ENCODE peak calls at places on chromosomes 1 and 21, in four cellular contexts. One of them, this sample, is unnamed.
A peak's percentile ranks its signal among the peaks of the same experiment; 100 is the strongest.

GRCh38 chr1:215606564-215607168 is 39.6 kb downstream of the KCTD3 start:
- DNase-seq in HepG2: no peak
- DNase-seq in trophoblast cell: no peak
- DNase-seq in H9: no peak
- DNase-seq in this sample: no peak

GRCh38 chr1:50271337-50271736 is 151.9 kb downstream of the DMRTA2 start:
- DNase-seq in trophoblast cell: no peak
- DNase-seq in HepG2: no peak
- DNase-seq in H9: no peak
- DNase-seq in this sample: no peak

GRCh38 chr1:150362721-150363425 is 1.1 kb upstream of the RPRD2 start:
- DNase-seq in HepG2: no peak
- DNase-seq in trophoblast cell: no peak
- DNase-seq in H9: no peak
- DNase-seq in this sample: no peak

GRCh38 chr21:30072496-30072895 is 94.1 kb downstream of the CLDN17 start:
- DNase-seq in trophoblast cell: peak; percentile 3
- DNase-seq in HepG2: no peak
- DNase-seq in H9: peak; percentile 78
- DNase-seq in this sample: peak; percentile 0

GRCh38 chr1:218895064-218895587 is 278.6 kb upstream of the LYPLAL1 start:
- DNase-seq in trophoblast cell: no peak
- DNase-seq in HepG2: no peak
- DNase-seq in H9: no peak
- DNase-seq in this sample: no peak

GRCh38 chr1:10694274-10694632 is 102.2 kb downstream of the CASZ1 start:
- DNase-seq in HepG2: no peak
- DNase-seq in H9: peak; percentile 53
- DNase-seq in trophoblast cell: peak; percentile 43
- DNase-seq in this sample: peak; percentile 19

GRCh38 chr21:32475162-32475812 is 62.8 kb downstream of the EVA1C start:
- DNase-seq in trophoblast cell: peak; percentile 26
- DNase-seq in H9: no peak
- DNase-seq in HepG2: no peak
- DNase-seq in this sample: peak; percentile 76

GRCh38 chr1:93681549-93682412 is at the start of gene BCAR3:
- DNase-seq in trophoblast cell: peak; percentile 42
- DNase-seq in H9: peak; percentile 85
- DNase-seq in HepG2: no peak
- DNase-seq in this sample: peak; percentile 73

GRCh38 chr1:187051618-187052232 is 223.0 kb downstream of the PLA2G4A start:
- DNase-seq in trophoblast cell: no peak
- DNase-seq in HepG2: peak; percentile 19
- DNase-seq in H9: no peak
- DNase-seq in this sample: peak; percentile 39

GRCh38 chr1:229093546-229094336 is 177.2 kb upstream of the RAB4A start:
- DNase-seq in H9: peak; percentile 88
- DNase-seq in HepG2: no peak
- DNase-seq in trophoblast cell: peak; percentile 93
- DNase-seq in this sample: no peak

GRCh38 chr1:8020032-8020431 is 6.1 kb downstream of the ERRFI1 start:
- DNase-seq in trophoblast cell: peak; percentile 52
- DNase-seq in HepG2: peak; percentile 58
- DNase-seq in H9: no peak
- DNase-seq in this sample: peak; percentile 81

GRCh38 chr21:33668620-33669019 is 26.3 kb downstream of the ITSN1 start:
- DNase-seq in H9: no peak
- DNase-seq in HepG2: no peak
- DNase-seq in trophoblast cell: no peak
- DNase-seq in this sample: no peak

GRCh38 chr1:183023146-183023600 is at the start of gene LAMC1:
- DNase-seq in H9: peak; percentile 93
- DNase-seq in HepG2: peak; percentile 81
- DNase-seq in trophoblast cell: peak; percentile 34
- DNase-seq in this sample: peak; percentile 82

DNA sequence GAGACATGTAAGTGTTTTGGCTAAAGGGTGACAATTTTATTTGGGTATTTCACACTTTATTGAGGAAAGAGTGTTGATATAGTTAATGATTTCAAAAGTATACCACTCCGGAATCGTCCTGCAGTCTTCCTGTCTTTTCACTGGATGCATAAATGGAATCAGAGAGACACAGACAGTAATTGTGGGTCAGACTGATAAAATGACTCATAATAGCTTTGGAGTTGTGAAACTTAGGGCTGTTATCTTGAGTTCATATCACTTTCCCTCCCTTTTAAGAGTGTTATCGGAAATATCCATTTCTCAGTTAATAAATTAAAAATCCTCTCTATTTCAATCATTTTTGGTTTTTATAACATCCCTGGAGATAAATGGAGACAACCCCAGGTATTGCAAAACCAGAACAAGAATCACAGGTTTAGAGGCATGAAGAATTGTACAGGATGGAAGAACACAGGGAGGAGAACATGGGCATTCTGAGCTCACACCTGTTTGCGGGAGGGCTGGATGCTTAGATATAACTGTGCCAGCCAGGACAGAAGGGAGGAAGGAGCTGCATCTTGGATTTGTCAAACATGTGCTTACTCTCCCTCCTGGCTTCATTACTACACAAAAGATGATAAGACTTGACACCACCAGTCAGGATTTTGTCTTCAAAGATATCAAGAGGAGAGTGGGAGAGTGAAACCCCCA is 185.4 kb downstream of the LMO4 start:
- DNase-seq in trophoblast cell: peak; percentile 21
- DNase-seq in H9: no peak
- DNase-seq in HepG2: no peak
- DNase-seq in this sample: peak; percentile 52
- H3K79me2 ChIP-seq in trophoblast cell: no peaks in the 10 kb centered on the region
- H3K79me2 ChIP-seq in H9: no peaks in the 10 kb centered on the region
- H3K79me2 ChIP-seq in HepG2: no peaks in the 10 kb centered on the region
- H3K79me2 ChIP-seq in this sample: no peaks in the 10 kb centered on the region

DNA sequence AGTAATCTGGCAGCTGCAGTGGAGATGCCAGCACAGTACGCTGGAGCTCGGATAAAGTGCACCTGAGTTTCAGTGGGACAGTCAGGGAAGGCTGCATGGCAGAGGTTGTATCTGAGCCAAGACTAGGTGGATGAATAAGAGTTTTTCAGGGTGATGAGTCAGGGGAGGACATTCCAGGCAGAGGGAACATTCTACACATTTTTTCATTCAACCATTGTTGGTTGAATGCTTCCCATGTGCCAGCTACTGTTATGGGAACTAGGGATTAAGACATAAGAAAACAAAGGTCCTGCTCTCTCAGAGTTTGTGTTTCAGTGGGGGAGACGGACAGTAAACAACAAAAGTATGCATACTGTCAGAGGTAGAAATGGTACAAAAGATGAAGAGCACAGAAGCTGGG is 5.2 kb downstream of the LEPR start:
- DNase-seq in trophoblast cell: peak; percentile 68
- DNase-seq in HepG2: peak; percentile 82
- DNase-seq in H9: peak; percentile 45
- DNase-seq in this sample: peak; percentile 88
- H3K79me2 ChIP-seq in trophoblast cell: peaks cover 15% of the 10 kb centered on the region
- H3K79me2 ChIP-seq in HepG2: peaks cover 38% of the 10 kb centered on the region
- H3K79me2 ChIP-seq in H9: peaks cover 10% of the 10 kb centered on the region
- H3K79me2 ChIP-seq in this sample: peaks cover 43% of the 10 kb centered on the region

DNA sequence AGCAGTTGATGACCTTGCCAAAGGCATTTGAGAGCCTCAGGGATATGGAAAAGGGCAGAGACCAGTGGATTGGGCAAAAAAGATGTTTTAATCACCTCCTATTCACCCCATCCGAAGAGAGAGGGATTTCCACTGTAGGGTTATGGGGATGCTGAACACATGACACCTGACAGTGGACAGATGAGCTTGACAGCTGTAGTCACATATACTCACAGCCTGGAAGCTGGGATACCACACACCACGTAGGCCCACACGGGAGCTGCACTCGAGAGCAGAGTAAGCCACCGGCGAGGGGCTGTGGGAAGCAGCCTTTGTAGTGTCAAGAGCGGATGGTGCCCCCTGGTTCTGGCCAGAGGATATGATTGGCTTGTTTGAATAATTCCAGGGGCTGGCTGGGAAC is 20.0 kb downstream of the ZBTB40 start:
- DNase-seq in HepG2: no peak
- DNase-seq in trophoblast cell: no peak
- DNase-seq in H9: no peak
- DNase-seq in this sample: no peak
- H3K79me2 ChIP-seq in HepG2: peaks cover 61% of the 10 kb centered on the region
- H3K79me2 ChIP-seq in trophoblast cell: no peaks in the 10 kb centered on the region
- H3K79me2 ChIP-seq in H9: no peaks in the 10 kb centered on the region
- H3K79me2 ChIP-seq in this sample: no peaks in the 10 kb centered on the region

GRCh38 chr1:28417441-28418277 is 48.1 kb downstream of the PHACTR4 start:
- DNase-seq in HepG2: no peak
- DNase-seq in trophoblast cell: no peak
- DNase-seq in H9: no peak
- DNase-seq in this sample: peak; percentile 88
- H3K79me2 ChIP-seq in HepG2: peaks cover 33% of the 10 kb centered on the region
- H3K79me2 ChIP-seq in trophoblast cell: no peaks in the 10 kb centered on the region
- H3K79me2 ChIP-seq in H9: peaks cover 1% of the 10 kb centered on the region
- H3K79me2 ChIP-seq in this sample: no peaks in the 10 kb centered on the region

GRCh38 chr1:162590686-162591085 is 29.2 kb downstream of the UAP1 start:
- DNase-seq in HepG2: no peak
- DNase-seq in trophoblast cell: no peak
- DNase-seq in H9: no peak
- DNase-seq in this sample: no peak
- H3K79me2 ChIP-seq in HepG2: no peaks in the 10 kb centered on the region
- H3K79me2 ChIP-seq in trophoblast cell: no peaks in the 10 kb centered on the region
- H3K79me2 ChIP-seq in H9: no peaks in the 10 kb centered on the region
- H3K79me2 ChIP-seq in this sample: no peaks in the 10 kb centered on the region

GRCh38 chr1:54199765-54200518 is at the start of the genes CYB5RL and MRPL37:
- DNase-seq in HepG2: peak; percentile 97
- DNase-seq in H9: peak; percentile 96
- DNase-seq in trophoblast cell: peak; percentile 94
- DNase-seq in this sample: peak; percentile 98
- H3K79me2 ChIP-seq in HepG2: peaks cover 33% of the 10 kb centered on the region
- H3K79me2 ChIP-seq in H9: peaks cover 13% of the 10 kb centered on the region
- H3K79me2 ChIP-seq in trophoblast cell: peaks cover 7% of the 10 kb centered on the region
- H3K79me2 ChIP-seq in this sample: peaks cover 29% of the 10 kb centered on the region

GRCh38 chr1:181091322-181092040 is 3.0 kb downstream of the IER5 start:
- DNase-seq in H9: no peak
- DNase-seq in HepG2: no peak
- DNase-seq in trophoblast cell: no peak
- DNase-seq in this sample: no peak

GRCh38 chr1:181088079-181089016 is at the start of gene IER5:
- DNase-seq in trophoblast cell: peak; percentile 96
- DNase-seq in HepG2: peak; percentile 89
- DNase-seq in H9: peak; percentile 94
- DNase-seq in this sample: peak; percentile 96

GRCh38 chr1:181089017-181089776 is 697 bp downstream of the IER5 start:
- DNase-seq in HepG2: no peak
- DNase-seq in H9: no peak
- DNase-seq in trophoblast cell: no peak
- DNase-seq in this sample: peak; percentile 14

GRCh38 chr1:181090653-181091126 is 2.2 kb downstream of the IER5 start:
- DNase-seq in trophoblast cell: no peak
- DNase-seq in HepG2: no peak
- DNase-seq in H9: no peak
- DNase-seq in this sample: peak; percentile 41

DNA sequence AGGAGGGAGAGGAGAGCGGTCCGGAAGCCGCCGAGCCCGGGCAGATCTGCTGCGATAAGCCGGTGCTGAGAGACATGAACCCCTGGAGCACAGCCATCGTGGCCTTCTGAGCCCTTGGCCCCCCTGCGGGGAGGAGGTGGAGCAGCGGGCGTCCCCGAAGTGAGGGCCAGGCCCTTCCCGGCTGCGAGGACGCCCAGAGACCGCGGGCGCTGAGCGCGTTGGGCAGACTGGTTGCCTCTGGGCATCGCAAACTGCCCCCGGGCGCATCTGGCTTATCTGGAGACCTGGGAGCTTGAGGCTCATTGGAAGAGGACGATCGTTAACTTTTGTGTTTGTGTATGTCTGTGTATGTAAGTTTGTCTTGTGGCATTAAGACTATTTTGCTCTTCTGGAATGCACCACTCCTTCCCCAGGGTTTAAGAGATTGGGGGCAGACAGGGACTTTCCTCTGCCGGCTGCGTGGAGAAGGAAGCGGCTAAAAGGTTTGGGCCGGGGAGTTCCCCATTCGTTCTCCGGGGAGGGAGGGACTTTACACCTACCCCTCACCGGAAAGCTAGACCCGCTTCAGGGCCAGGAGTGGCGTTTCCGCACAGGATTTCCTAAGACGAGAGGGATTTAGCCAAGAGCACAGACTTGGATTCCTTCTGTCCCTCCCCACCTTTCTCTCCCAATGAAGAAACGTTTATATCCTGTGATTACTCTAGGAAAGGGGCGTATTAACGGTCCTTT is 1.4 kb downstream of the IER5 start:
- DNase-seq in H9: peak; percentile 52
- DNase-seq in trophoblast cell: peak; percentile 75
- DNase-seq in HepG2: peak; percentile 30
- DNase-seq in this sample: peak; percentile 63
- H3K79me2 ChIP-seq in H9: no peaks in the 10 kb centered on the region
- H3K79me2 ChIP-seq in trophoblast cell: peaks cover 12% of the 10 kb centered on the region
- H3K79me2 ChIP-seq in HepG2: peaks cover 30% of the 10 kb centered on the region
- H3K79me2 ChIP-seq in this sample: peaks cover 61% of the 10 kb centered on the region

DNA sequence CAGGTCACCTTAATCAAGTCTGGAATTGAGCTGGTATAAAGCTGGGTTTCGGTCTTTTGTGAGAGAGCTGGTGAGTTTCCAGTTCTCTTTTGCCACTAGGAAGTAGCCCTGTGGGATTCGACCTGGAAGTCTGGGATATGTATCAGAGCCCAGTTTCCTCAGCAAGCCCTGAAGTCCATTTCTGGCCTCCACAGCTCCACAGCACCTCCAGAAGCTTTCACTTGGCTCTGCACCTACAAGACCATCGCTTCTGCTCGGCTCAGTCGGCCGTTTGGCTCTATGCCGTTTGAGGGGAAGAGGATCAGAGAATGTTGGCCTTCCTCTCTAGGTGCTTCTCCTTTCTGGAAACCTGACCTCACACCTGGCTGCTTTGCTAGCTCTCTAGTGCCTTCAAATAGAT is 148.0 kb downstream of the GALNT2 start:
- DNase-seq in H9: peak; percentile 45
- DNase-seq in trophoblast cell: no peak
- DNase-seq in HepG2: peak; percentile 7
- DNase-seq in this sample: peak; percentile 76
- H3K79me2 ChIP-seq in H9: no peaks in the 10 kb centered on the region
- H3K79me2 ChIP-seq in trophoblast cell: no peaks in the 10 kb centered on the region
- H3K79me2 ChIP-seq in HepG2: no peaks in the 10 kb centered on the region
- H3K79me2 ChIP-seq in this sample: peaks cover 3% of the 10 kb centered on the region

DNA sequence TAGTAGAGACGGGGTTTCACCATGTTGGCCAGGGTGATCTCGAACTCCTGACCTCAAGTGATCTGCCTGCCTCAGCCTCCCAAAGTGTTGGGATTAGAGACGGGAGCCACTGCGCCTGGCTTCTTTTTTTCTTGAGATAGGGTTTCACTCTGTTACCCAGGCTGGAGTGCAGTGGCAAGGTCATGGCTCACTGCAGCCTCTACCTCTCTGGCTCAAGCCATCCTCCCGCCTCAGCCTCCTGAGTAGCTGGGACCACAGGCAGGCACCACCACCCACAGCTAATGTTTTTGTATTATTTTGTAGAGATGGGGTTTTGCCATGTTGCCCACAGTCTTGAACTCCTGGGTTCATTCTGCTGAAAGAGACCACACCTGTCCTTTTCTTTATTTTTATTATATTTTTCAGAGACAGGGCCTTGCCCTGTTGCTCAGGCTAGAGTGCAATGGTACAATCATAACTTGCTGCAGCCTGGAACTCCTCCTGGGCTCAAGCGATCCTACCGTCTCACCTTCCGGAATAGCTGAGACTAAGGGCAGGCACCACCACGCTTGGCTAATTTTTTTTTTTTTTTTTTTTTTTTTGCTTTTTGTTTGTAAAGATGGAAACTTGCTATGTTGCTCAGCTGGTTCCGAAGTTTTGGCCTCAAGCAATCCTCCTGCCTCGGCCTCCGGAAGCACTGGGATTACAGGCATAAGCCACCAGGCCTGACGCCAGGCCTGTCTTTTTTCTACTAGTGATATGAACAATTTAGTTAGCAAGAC is 3.1 kb downstream of the LMNA start:
- DNase-seq in trophoblast cell: peak; percentile 78
- DNase-seq in H9: no peak
- DNase-seq in HepG2: no peak
- DNase-seq in this sample: no peak
- H3K79me2 ChIP-seq in trophoblast cell: peaks cover 39% of the 10 kb centered on the region
- H3K79me2 ChIP-seq in H9: no peaks in the 10 kb centered on the region
- H3K79me2 ChIP-seq in HepG2: peaks cover 76% of the 10 kb centered on the region
- H3K79me2 ChIP-seq in this sample: peaks cover 81% of the 10 kb centered on the region

This sample was measured in fibroblast of lung.